ENCODE peak calls at places on chromosomes 11 and 22, in four cellular contexts. One of them, this sample, is unnamed.

GRCh38 chr11:64848779-64849599 is 4.5 kb upstream of the CDC42BPG start:
- DNase-seq in HAP-1: no peak
- DNase-seq in astrocyte: no peak
- DNase-seq in H1: peak; percentile 75
- DNase-seq in this sample: no peak

GRCh38 chr11:76763573-76764348 is 19.4 kb upstream of the TSKU start:
- DNase-seq in HAP-1: no peak
- DNase-seq in astrocyte: peak; percentile 94
- DNase-seq in H1: no peak
- DNase-seq in this sample: no peak

GRCh38 chr11:102112654-102112926 is 2.3 kb downstream of the YAP1 start:
- DNase-seq in HAP-1: peak; percentile 8
- DNase-seq in astrocyte: no peak
- DNase-seq in H1: peak; percentile 30
- DNase-seq in this sample: no peak

GRCh38 chr11:78295991-78296930 is 107.5 kb downstream of the USP35 start:
- DNase-seq in HAP-1: no peak
- DNase-seq in astrocyte: no peak
- DNase-seq in H1: no peak
- DNase-seq in this sample: no peak

GRCh38 chr11:78244546-78245315 is 56.0 kb downstream of the USP35 start:
- DNase-seq in HAP-1: no peak
- DNase-seq in astrocyte: peak; percentile 77
- DNase-seq in H1: no peak
- DNase-seq in this sample: no peak

GRCh38 chr11:20248345-20248744 is 88.1 kb upstream of the DBX1 start:
- DNase-seq in HAP-1: no peak
- DNase-seq in astrocyte: no peak
- DNase-seq in H1: no peak
- DNase-seq in this sample: no peak

GRCh38 chr11:117919326-117920275 is 9.6 kb downstream of the TMPRSS13 start:
- DNase-seq in HAP-1: no peak
- DNase-seq in astrocyte: no peak
- DNase-seq in H1: no peak
- DNase-seq in this sample: no peak

GRCh38 chr22:44972363-44973083 is 37.3 kb downstream of the PHF21B start:
- DNase-seq in HAP-1: no peak
- DNase-seq in astrocyte: no peak
- DNase-seq in H1: no peak
- DNase-seq in this sample: no peak

GRCh38 chr11:94747136-94748110 is 20.7 kb upstream of the AMOTL1 start:
- DNase-seq in HAP-1: no peak
- DNase-seq in astrocyte: no peak
- DNase-seq in H1: no peak
- DNase-seq in this sample: no peak

GRCh38 chr11:76623171-76623883 is 47.2 kb downstream of the LRRC32 start:
- DNase-seq in HAP-1: no peak
- DNase-seq in astrocyte: peak; percentile 75
- DNase-seq in H1: no peak
- DNase-seq in this sample: no peak

GRCh38 chr11:118572914-118573550 is 823 bp downstream of the ARCN1 start:
- DNase-seq in HAP-1: peak; percentile 21
- DNase-seq in astrocyte: peak; percentile 49
- DNase-seq in H1: no peak
- DNase-seq in this sample: no peak

GRCh38 chr22:49568751-49569285 is 258.9 kb downstream of the BRD1 start:
- DNase-seq in HAP-1: no peak
- DNase-seq in astrocyte: no peak
- DNase-seq in H1: peak; percentile 48
- DNase-seq in this sample: no peak

GRCh38 chr11:112364962-112365481 is 104.4 kb upstream of the PLET1 start:
- DNase-seq in HAP-1: no peak
- DNase-seq in astrocyte: peak; percentile 82
- DNase-seq in H1: no peak
- DNase-seq in this sample: no peak

GRCh38 chr22:26210390-26210789 is 41.1 kb downstream of the SEZ6L start:
- DNase-seq in HAP-1: no peak
- DNase-seq in astrocyte: no peak
- DNase-seq in H1: no peak
- DNase-seq in this sample: no peak

GRCh38 chr11:45246241-45246640 is 39.9 kb downstream of the SYT13 start:
- DNase-seq in HAP-1: no peak
- DNase-seq in astrocyte: no peak
- DNase-seq in H1: no peak
- DNase-seq in this sample: no peak

GRCh38 chr11:34650528-34650927 is 29.6 kb downstream of the EHF start:
- DNase-seq in HAP-1: no peak
- DNase-seq in astrocyte: peak; percentile 88
- DNase-seq in H1: no peak
- DNase-seq in this sample: no peak

GRCh38 chr11:92888701-92889100 is 80.8 kb upstream of the MTNR1B start:
- DNase-seq in HAP-1: no peak
- DNase-seq in astrocyte: no peak
- DNase-seq in H1: no peak
- DNase-seq in this sample: no peak

GRCh38 chr11:114326776-114327175 is 30.6 kb downstream of the NNMT start:
- DNase-seq in HAP-1: no peak
- DNase-seq in astrocyte: no peak
- DNase-seq in H1: no peak
- DNase-seq in this sample: no peak

GRCh38 chr11:48001438-48002021 is 21.2 kb downstream of the PTPRJ start:
- DNase-seq in HAP-1: no peak
- DNase-seq in astrocyte: peak; percentile 83
- DNase-seq in H1: no peak
- DNase-seq in this sample: no peak

GRCh38 chr22:22882033-22882717 is 5.4 kb upstream of the IGLL5 start:
- DNase-seq in HAP-1: no peak
- DNase-seq in astrocyte: no peak
- DNase-seq in H1: no peak
- DNase-seq in this sample: no peak

DNA sequence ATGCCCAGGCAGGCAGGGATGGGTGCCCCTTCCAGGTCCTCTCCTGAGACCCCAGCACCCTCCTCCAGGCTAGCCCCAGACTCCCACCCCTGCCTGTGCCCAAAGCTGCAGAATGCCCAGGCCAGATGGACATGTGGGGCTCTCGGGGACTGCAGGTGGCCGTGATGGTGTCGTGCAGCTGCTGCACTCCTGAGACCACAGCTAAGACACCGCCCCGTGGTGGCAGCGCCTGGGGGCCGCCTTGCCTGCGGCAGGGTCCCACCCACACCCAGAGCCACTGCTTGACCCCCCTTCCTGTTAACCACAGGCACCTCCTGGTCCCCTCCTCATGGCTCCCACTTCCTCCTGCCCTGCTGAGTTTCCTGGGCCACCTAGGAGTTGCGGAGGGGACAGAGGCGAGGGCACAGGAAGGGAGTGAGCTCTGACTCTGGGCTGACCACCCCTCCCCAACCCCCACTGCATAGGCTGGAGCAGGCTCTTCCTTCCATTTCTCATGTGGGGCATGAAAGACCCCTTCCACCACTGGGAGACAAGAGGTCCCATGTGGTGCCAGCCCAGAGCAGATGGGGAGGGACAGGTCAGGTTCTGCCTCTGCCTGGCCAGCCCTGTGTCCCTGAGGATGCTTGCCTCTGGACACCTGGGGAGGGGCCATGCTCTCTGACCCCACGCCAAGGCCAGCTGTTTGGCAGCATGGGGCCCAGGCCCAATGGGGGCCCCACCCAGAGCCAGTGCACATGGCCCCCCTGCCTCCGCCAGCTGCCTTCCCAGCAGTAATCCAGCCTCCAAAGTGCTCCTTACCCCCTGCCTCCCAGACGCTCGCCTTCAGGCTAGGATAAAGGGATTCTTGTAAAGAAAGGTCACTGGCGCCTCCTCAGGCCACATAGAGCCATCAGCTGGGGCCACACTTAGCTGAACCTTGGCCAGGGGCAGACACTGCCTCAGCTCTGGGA is 29.3 kb downstream of the OSBPL5 start:
- DNase-seq in HAP-1: no peak
- DNase-seq in astrocyte: no peak
- DNase-seq in H1: no peak
- DNase-seq in this sample: no peak
- H3K4me1 ChIP-seq in HAP-1: no peaks in the 10 kb centered on the region
- H3K4me1 ChIP-seq in astrocyte: no peaks in the 10 kb centered on the region
- H3K4me1 ChIP-seq in H1: peaks cover 9% of the 10 kb centered on the region
- H3K4me1 ChIP-seq in this sample: peaks cover 6% of the 10 kb centered on the region

DNA sequence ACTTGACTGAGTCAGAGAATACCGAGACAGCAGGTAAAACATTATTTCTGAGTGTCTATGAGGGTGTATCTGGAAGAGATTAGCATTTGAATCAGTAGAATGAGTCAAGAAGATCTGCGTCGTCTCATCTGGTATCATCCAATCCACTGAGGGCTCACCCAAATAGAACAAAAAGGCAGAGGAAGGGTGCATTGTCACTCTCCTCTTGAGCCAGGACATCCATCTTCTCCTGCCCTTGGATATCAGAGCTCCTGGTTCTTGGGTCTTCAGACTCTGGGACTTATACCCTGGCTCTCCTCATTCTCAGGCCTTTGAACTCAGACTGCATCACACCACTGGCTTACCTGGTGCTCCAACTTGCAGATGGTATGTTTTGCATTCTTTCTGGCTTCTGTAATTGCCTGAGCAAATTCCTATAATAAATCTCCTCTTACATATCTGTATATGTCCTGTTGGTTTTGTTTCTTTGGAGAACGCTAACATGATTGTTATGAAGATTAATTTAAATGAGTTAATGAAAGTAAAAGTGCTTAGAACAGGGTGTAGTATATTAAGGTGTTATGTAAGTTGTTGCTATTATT is 49.3 kb downstream of the ME3 start:
- DNase-seq in HAP-1: no peak
- DNase-seq in astrocyte: peak; percentile 26
- DNase-seq in H1: no peak
- DNase-seq in this sample: no peak
- H3K4me1 ChIP-seq in HAP-1: no peaks in the 10 kb centered on the region
- H3K4me1 ChIP-seq in astrocyte: peaks cover 19% of the 10 kb centered on the region
- H3K4me1 ChIP-seq in H1: no peaks in the 10 kb centered on the region
- H3K4me1 ChIP-seq in this sample: no peaks in the 10 kb centered on the region

GRCh38 chr11:62048101-62048500 is 75.7 kb upstream of the INCENP start:
- DNase-seq in HAP-1: no peak
- DNase-seq in astrocyte: no peak
- DNase-seq in H1: no peak
- DNase-seq in this sample: no peak
- H3K4me1 ChIP-seq in HAP-1: no peaks in the 10 kb centered on the region
- H3K4me1 ChIP-seq in astrocyte: no peaks in the 10 kb centered on the region
- H3K4me1 ChIP-seq in H1: no peaks in the 10 kb centered on the region
- H3K4me1 ChIP-seq in this sample: no peaks in the 10 kb centered on the region

GRCh38 chr11:119714189-119714588 is 14.8 kb downstream of the NECTIN1 start:
- DNase-seq in HAP-1: no peak
- DNase-seq in astrocyte: no peak
- DNase-seq in H1: no peak
- DNase-seq in this sample: no peak
- H3K4me1 ChIP-seq in HAP-1: peaks cover 7% of the 10 kb centered on the region
- H3K4me1 ChIP-seq in astrocyte: peaks cover 12% of the 10 kb centered on the region
- H3K4me1 ChIP-seq in H1: peaks cover 31% of the 10 kb centered on the region
- H3K4me1 ChIP-seq in this sample: peaks cover 7% of the 10 kb centered on the region

DNA sequence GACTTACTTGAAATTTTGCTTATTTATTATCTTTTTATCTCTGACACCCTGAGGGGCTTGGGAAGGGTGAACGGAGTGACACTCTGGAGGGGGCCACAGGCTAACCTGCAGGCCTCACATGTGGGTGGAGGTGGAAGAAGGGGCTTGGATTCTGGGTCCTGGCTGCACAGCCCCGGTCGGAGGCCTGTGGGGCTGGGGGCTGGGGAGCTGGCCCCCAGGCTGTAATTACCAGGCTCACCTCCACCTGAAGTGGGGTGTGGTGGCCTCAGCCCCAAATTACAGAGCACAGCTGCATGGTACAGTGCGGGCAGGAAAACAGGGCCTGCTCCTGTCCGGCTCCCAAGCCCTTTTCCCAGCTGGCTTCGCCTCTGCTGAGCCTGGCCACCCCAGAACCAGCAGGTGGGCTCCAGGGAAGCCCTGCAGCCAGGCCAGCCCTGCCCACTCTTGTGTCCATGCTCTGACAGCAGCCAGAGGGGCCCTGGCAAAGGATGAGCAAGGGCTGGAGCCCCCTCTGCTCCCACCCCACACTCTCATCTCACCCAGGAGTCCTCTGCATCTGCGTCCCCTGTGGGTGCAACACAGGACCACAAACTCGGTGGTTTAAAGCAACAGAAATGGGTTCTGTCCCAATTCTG is 48.0 kb downstream of the IGF2 start:
- DNase-seq in HAP-1: no peak
- DNase-seq in astrocyte: no peak
- DNase-seq in H1: peak; percentile 35
- DNase-seq in this sample: no peak
- H3K4me1 ChIP-seq in HAP-1: no peaks in the 10 kb centered on the region
- H3K4me1 ChIP-seq in astrocyte: peaks cover 15% of the 10 kb centered on the region
- H3K4me1 ChIP-seq in H1: peaks cover under 1% of the 10 kb centered on the region
- H3K4me1 ChIP-seq in this sample: no peaks in the 10 kb centered on the region

GRCh38 chr11:10454902-10455631 is at the start of gene AMPD3:
- DNase-seq in HAP-1: no peak
- DNase-seq in astrocyte: peak; percentile 88
- DNase-seq in H1: peak; percentile 45
- DNase-seq in this sample: no peak

GRCh38 chr11:10456519-10456918 is 1.5 kb downstream of the AMPD3 start:
- DNase-seq in HAP-1: no peak
- DNase-seq in astrocyte: no peak
- DNase-seq in H1: no peak
- DNase-seq in this sample: no peak

GRCh38 chr11:10455637-10456487 is 798 bp downstream of the AMPD3 start:
- DNase-seq in HAP-1: no peak
- DNase-seq in astrocyte: peak; percentile 80
- DNase-seq in H1: peak; percentile 52
- DNase-seq in this sample: no peak

GRCh38 chr11:10459029-10459970 is 4.2 kb downstream of the AMPD3 start:
- DNase-seq in HAP-1: no peak
- DNase-seq in astrocyte: no peak
- DNase-seq in H1: peak; percentile 44
- DNase-seq in this sample: no peak

DNA sequence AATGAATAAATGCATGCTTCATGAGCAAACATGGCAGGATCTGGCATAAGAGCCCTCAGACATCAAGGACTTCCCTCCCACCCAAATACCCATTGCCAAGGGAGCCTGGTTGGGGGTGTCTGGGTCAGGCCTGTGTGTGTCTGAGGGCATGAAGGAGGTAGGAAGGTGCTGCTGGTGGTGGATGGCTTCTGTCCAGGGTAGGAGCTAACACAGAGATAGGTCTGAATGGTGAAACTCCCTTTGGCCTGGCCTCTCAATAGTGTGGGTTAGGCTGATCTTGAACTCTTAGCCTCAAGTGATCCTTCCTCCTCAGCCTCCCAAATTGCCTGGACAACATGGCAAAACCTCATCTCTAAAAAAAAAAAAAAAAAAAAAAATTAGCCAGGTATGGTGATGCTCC is 2.8 kb downstream of the AMPD3 start:
- DNase-seq in HAP-1: no peak
- DNase-seq in astrocyte: no peak
- DNase-seq in H1: peak; percentile 24
- DNase-seq in this sample: no peak
- H3K4me1 ChIP-seq in HAP-1: no peaks in the 10 kb centered on the region
- H3K4me1 ChIP-seq in astrocyte: peaks cover 23% of the 10 kb centered on the region
- H3K4me1 ChIP-seq in H1: peaks cover 16% of the 10 kb centered on the region
- H3K4me1 ChIP-seq in this sample: peaks cover 2% of the 10 kb centered on the region